ENCODE peak calls at places on chromosomes 2 and 18, in seven cellular contexts. One of them, this sample, is unnamed.

GRCh38 chr2:28750316-28751101 is 1.1 kb upstream of the PPP1CB start:
- DNase-seq in cardiac muscle cell: peak
- DNase-seq in tibial nerve: no peak
- DNase-seq in neuronal stem cell: no peak
- DNase-seq in left ventricle myocardium inferior: no peak
- DNase-seq in body of pancreas: peak
- DNase-seq in aorta: no peak
- DNase-seq in this sample: no peak

GRCh38 chr2:88627856-88628568 is 748 bp upstream of the EIF2AK3 start:
- DNase-seq in cardiac muscle cell: peak
- DNase-seq in tibial nerve: peak
- DNase-seq in neuronal stem cell: no peak
- DNase-seq in left ventricle myocardium inferior: peak
- DNase-seq in body of pancreas: peak
- DNase-seq in aorta: peak
- DNase-seq in this sample: no peak

GRCh38 chr2:30293303-30293912 is 62.1 kb downstream of the LBH start:
- DNase-seq in cardiac muscle cell: peak
- DNase-seq in tibial nerve: no peak
- DNase-seq in neuronal stem cell: no peak
- DNase-seq in left ventricle myocardium inferior: no peak
- DNase-seq in body of pancreas: peak
- DNase-seq in aorta: no peak
- DNase-seq in this sample: no peak

GRCh38 chr2:47221039-47221438 is 65.9 kb upstream of the STPG4 start:
- DNase-seq in cardiac muscle cell: peak
- DNase-seq in tibial nerve: no peak
- DNase-seq in neuronal stem cell: no peak
- DNase-seq in left ventricle myocardium inferior: no peak
- DNase-seq in body of pancreas: no peak
- DNase-seq in aorta: no peak
- DNase-seq in this sample: no peak

GRCh38 chr2:96773922-96774321 is 13.2 kb downstream of the CNNM4 start:
- DNase-seq in cardiac muscle cell: no peak
- DNase-seq in tibial nerve: no peak
- DNase-seq in neuronal stem cell: no peak
- DNase-seq in left ventricle myocardium inferior: no peak
- DNase-seq in body of pancreas: peak
- DNase-seq in aorta: no peak
- DNase-seq in this sample: no peak

GRCh38 chr2:42203792-42204191 is 34.6 kb downstream of the EML4 start:
- DNase-seq in cardiac muscle cell: no peak
- DNase-seq in tibial nerve: no peak
- DNase-seq in neuronal stem cell: no peak
- DNase-seq in left ventricle myocardium inferior: no peak
- DNase-seq in body of pancreas: no peak
- DNase-seq in aorta: no peak
- DNase-seq in this sample: no peak

GRCh38 chr2:230435431-230435830 is 19.4 kb downstream of the SP100 start:
- DNase-seq in cardiac muscle cell: no peak
- DNase-seq in tibial nerve: no peak
- DNase-seq in neuronal stem cell: no peak
- DNase-seq in left ventricle myocardium inferior: no peak
- DNase-seq in body of pancreas: no peak
- DNase-seq in aorta: no peak
- DNase-seq in this sample: no peak

GRCh38 chr2:69345434-69345833 is 41.6 kb downstream of the GFPT1 start:
- DNase-seq in cardiac muscle cell: peak
- DNase-seq in tibial nerve: no peak
- DNase-seq in neuronal stem cell: no peak
- DNase-seq in left ventricle myocardium inferior: no peak
- DNase-seq in body of pancreas: no peak
- DNase-seq in aorta: no peak
- DNase-seq in this sample: no peak

GRCh38 chr18:13436596-13436995 is 218.0 kb downstream of the LDLRAD4 start:
- DNase-seq in cardiac muscle cell: no peak
- DNase-seq in tibial nerve: no peak
- DNase-seq in neuronal stem cell: no peak
- DNase-seq in left ventricle myocardium inferior: no peak
- DNase-seq in body of pancreas: no peak
- DNase-seq in aorta: no peak
- DNase-seq in this sample: no peak

GRCh38 chr2:181305151-181306123 is 151.7 kb upstream of the ITGA4 start:
- DNase-seq in cardiac muscle cell: peak
- DNase-seq in tibial nerve: no peak
- DNase-seq in neuronal stem cell: no peak
- DNase-seq in left ventricle myocardium inferior: peak
- DNase-seq in body of pancreas: no peak
- DNase-seq in aorta: no peak
- DNase-seq in this sample: no peak

GRCh38 chr2:236855866-236856855 is 229.5 kb upstream of the COPS8 start:
- DNase-seq in cardiac muscle cell: no peak
- DNase-seq in tibial nerve: no peak
- DNase-seq in neuronal stem cell: no peak
- DNase-seq in left ventricle myocardium inferior: no peak
- DNase-seq in body of pancreas: peak
- DNase-seq in aorta: no peak
- DNase-seq in this sample: no peak

GRCh38 chr2:233999182-233999581 is 51.3 kb upstream of the SPP2 start:
- DNase-seq in cardiac muscle cell: no peak
- DNase-seq in tibial nerve: no peak
- DNase-seq in neuronal stem cell: no peak
- DNase-seq in left ventricle myocardium inferior: no peak
- DNase-seq in body of pancreas: no peak
- DNase-seq in aorta: no peak
- DNase-seq in this sample: no peak

GRCh38 chr2:15912203-15912602 is 28.1 kb upstream of the MYCN start:
- DNase-seq in cardiac muscle cell: peak
- DNase-seq in tibial nerve: peak
- DNase-seq in neuronal stem cell: no peak
- DNase-seq in left ventricle myocardium inferior: peak
- DNase-seq in body of pancreas: peak
- DNase-seq in aorta: no peak
- DNase-seq in this sample: peak

GRCh38 chr2:72143441-72144356 is 4.0 kb downstream of the CYP26B1 start:
- DNase-seq in cardiac muscle cell: peak
- DNase-seq in tibial nerve: peak
- DNase-seq in neuronal stem cell: no peak
- DNase-seq in left ventricle myocardium inferior: peak
- DNase-seq in body of pancreas: no peak
- DNase-seq in aorta: peak
- DNase-seq in this sample: no peak

GRCh38 chr2:166413255-166413654 is 37.5 kb upstream of the SCN9A start:
- DNase-seq in cardiac muscle cell: peak
- DNase-seq in tibial nerve: no peak
- DNase-seq in neuronal stem cell: no peak
- DNase-seq in left ventricle myocardium inferior: no peak
- DNase-seq in body of pancreas: no peak
- DNase-seq in aorta: no peak
- DNase-seq in this sample: no peak

GRCh38 chr18:2657788-2658458 is 2.4 kb downstream of the SMCHD1 start:
- DNase-seq in cardiac muscle cell: peak
- DNase-seq in tibial nerve: no peak
- DNase-seq in neuronal stem cell: no peak
- DNase-seq in left ventricle myocardium inferior: no peak
- DNase-seq in body of pancreas: no peak
- DNase-seq in aorta: no peak
- DNase-seq in this sample: no peak

GRCh38 chr2:240707046-240707756 is 15.5 kb downstream of the AQP12A start:
- DNase-seq in cardiac muscle cell: no peak
- DNase-seq in tibial nerve: no peak
- DNase-seq in neuronal stem cell: no peak
- DNase-seq in left ventricle myocardium inferior: no peak
- DNase-seq in body of pancreas: no peak
- DNase-seq in aorta: no peak
- DNase-seq in this sample: no peak

GRCh38 chr2:231068525-231069222 is 12.0 kb downstream of the PSMD1 start:
- DNase-seq in cardiac muscle cell: peak
- DNase-seq in tibial nerve: no peak
- DNase-seq in neuronal stem cell: no peak
- DNase-seq in left ventricle myocardium inferior: no peak
- DNase-seq in body of pancreas: no peak
- DNase-seq in aorta: no peak
- DNase-seq in this sample: no peak

GRCh38 chr2:123546348-123546747 is 478.7 kb upstream of the CNTNAP5 start:
- DNase-seq in cardiac muscle cell: no peak
- DNase-seq in tibial nerve: no peak
- DNase-seq in neuronal stem cell: no peak
- DNase-seq in left ventricle myocardium inferior: no peak
- DNase-seq in body of pancreas: no peak
- DNase-seq in aorta: no peak
- DNase-seq in this sample: no peak

GRCh38 chr2:70552501-70553333 is 909 bp downstream of the TGFA start:
- DNase-seq in cardiac muscle cell: no peak
- DNase-seq in tibial nerve: no peak
- DNase-seq in neuronal stem cell: peak
- DNase-seq in left ventricle myocardium inferior: no peak
- DNase-seq in body of pancreas: peak
- DNase-seq in aorta: no peak
- DNase-seq in this sample: no peak

GRCh38 chr18:27135504-27136207 is 49.5 kb downstream of the CHST9 start:
- DNase-seq in cardiac muscle cell: no peak
- DNase-seq in tibial nerve: no peak
- DNase-seq in neuronal stem cell: no peak
- DNase-seq in left ventricle myocardium inferior: no peak
- DNase-seq in body of pancreas: no peak
- DNase-seq in aorta: no peak
- DNase-seq in this sample: no peak

DNA sequence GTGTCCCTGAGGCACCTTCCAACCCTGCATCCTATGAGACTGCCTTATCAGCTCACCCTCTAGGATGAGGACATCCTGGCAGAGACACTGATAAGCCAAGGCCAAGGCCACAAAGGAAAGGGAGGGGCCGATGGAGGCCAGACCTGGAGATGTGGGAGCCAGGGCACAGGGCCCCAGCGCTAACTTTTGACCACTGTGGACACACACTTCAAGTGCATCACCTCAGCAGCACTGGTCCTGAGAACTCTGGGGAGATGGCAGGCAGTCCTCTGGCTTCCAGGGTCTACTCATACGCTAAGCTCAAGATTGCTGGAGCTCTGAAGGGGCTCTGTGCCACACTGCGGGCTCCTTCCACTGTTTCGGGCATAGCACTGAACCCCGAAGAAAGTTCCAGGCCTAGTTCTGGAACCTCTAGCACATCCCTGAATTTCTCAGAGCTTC is 100.2 kb upstream of the ID2 start:
- DNase-seq in cardiac muscle cell: no peak
- DNase-seq in tibial nerve: no peak
- DNase-seq in neuronal stem cell: no peak
- DNase-seq in left ventricle myocardium inferior: no peak
- DNase-seq in body of pancreas: no peak
- DNase-seq in aorta: no peak
- DNase-seq in this sample: no peak
- H3K27ac ChIP-seq in cardiac muscle cell: no peak
- H3K27ac ChIP-seq in tibial nerve: no peak
- H3K27ac ChIP-seq in neuronal stem cell: no peak
- H3K27ac ChIP-seq in left ventricle myocardium inferior: peak
- H3K27ac ChIP-seq in body of pancreas: peak
- H3K27ac ChIP-seq in aorta: no peak
- H3K27ac ChIP-seq in this sample: no peak

DNA sequence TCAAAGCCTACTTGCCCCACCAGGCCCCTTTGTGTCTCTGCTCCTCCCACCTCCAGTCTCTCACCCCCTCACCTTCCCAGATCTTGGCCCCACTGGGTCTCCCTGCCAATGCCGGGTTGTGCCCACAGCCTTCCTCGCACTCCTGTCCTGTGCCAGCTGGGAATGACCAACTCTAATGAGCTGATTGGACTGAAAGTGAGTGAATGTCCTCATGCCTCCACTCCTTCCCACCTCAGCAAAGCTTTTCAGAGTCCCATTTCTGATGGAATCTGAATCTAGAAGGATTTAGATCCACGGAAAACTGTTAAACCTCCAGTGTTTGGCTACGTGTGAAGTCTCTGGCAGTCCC is 104.1 kb downstream of the RTN4 start:
- DNase-seq in cardiac muscle cell: no peak
- DNase-seq in tibial nerve: no peak
- DNase-seq in neuronal stem cell: no peak
- DNase-seq in left ventricle myocardium inferior: no peak
- DNase-seq in body of pancreas: no peak
- DNase-seq in aorta: no peak
- DNase-seq in this sample: no peak
- H3K27ac ChIP-seq in cardiac muscle cell: no peak
- H3K27ac ChIP-seq in tibial nerve: peak
- H3K27ac ChIP-seq in neuronal stem cell: no peak
- H3K27ac ChIP-seq in left ventricle myocardium inferior: peak
- H3K27ac ChIP-seq in body of pancreas: peak
- H3K27ac ChIP-seq in aorta: no peak
- H3K27ac ChIP-seq in this sample: peak

GRCh38 chr18:55272510-55273243 is 313.4 kb upstream of the CCDC68 start:
- DNase-seq in cardiac muscle cell: peak
- DNase-seq in tibial nerve: no peak
- DNase-seq in neuronal stem cell: no peak
- DNase-seq in left ventricle myocardium inferior: no peak
- DNase-seq in body of pancreas: no peak
- DNase-seq in aorta: no peak
- DNase-seq in this sample: no peak
- H3K27ac ChIP-seq in cardiac muscle cell: no peak
- H3K27ac ChIP-seq in tibial nerve: no peak
- H3K27ac ChIP-seq in neuronal stem cell: no peak
- H3K27ac ChIP-seq in left ventricle myocardium inferior: peak
- H3K27ac ChIP-seq in body of pancreas: no peak
- H3K27ac ChIP-seq in aorta: no peak
- H3K27ac ChIP-seq in this sample: no peak

GRCh38 chr2:170928824-170929685 is at the start of gene GORASP2:
- DNase-seq in cardiac muscle cell: peak
- DNase-seq in tibial nerve: peak
- DNase-seq in neuronal stem cell: peak
- DNase-seq in left ventricle myocardium inferior: peak
- DNase-seq in body of pancreas: peak
- DNase-seq in aorta: peak
- DNase-seq in this sample: peak

GRCh38 chr2:170932166-170932565 is 3.1 kb downstream of the GORASP2 start:
- DNase-seq in cardiac muscle cell: no peak
- DNase-seq in tibial nerve: no peak
- DNase-seq in neuronal stem cell: no peak
- DNase-seq in left ventricle myocardium inferior: no peak
- DNase-seq in body of pancreas: no peak
- DNase-seq in aorta: no peak
- DNase-seq in this sample: no peak

GRCh38 chr2:170929686-170930050 is 615 bp downstream of the GORASP2 start:
- DNase-seq in cardiac muscle cell: peak
- DNase-seq in tibial nerve: peak
- DNase-seq in neuronal stem cell: peak
- DNase-seq in left ventricle myocardium inferior: no peak
- DNase-seq in body of pancreas: peak
- DNase-seq in aorta: peak
- DNase-seq in this sample: no peak

GRCh38 chr2:170930132-170931109 is 1.4 kb downstream of the GORASP2 start:
- DNase-seq in cardiac muscle cell: peak
- DNase-seq in tibial nerve: no peak
- DNase-seq in neuronal stem cell: no peak
- DNase-seq in left ventricle myocardium inferior: no peak
- DNase-seq in body of pancreas: peak
- DNase-seq in aorta: no peak
- DNase-seq in this sample: no peak

DNA sequence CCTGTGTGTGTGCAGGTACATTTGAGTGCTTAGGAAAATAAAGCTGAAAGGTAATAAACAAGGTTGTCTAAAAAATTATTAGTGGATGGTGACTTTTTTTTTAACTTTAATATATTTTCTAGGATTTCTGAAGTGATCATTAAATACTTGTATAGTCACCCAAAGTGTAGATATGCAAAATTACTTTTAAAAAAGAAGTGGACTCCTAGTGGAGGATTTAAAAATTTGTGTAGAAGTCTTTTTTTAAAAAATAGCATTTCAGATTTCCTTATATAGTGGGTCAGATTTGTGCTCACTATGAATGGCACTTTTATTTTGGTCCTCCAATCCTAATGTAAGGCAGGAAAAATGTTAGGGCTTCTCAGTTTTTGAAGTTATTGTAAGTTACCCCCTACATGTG is 3.9 kb downstream of the GORASP2 start:
- DNase-seq in cardiac muscle cell: no peak
- DNase-seq in tibial nerve: no peak
- DNase-seq in neuronal stem cell: no peak
- DNase-seq in left ventricle myocardium inferior: no peak
- DNase-seq in body of pancreas: no peak
- DNase-seq in aorta: no peak
- DNase-seq in this sample: no peak
- H3K27ac ChIP-seq in cardiac muscle cell: no peak
- H3K27ac ChIP-seq in tibial nerve: no peak
- H3K27ac ChIP-seq in neuronal stem cell: no peak
- H3K27ac ChIP-seq in left ventricle myocardium inferior: no peak
- H3K27ac ChIP-seq in body of pancreas: no peak
- H3K27ac ChIP-seq in aorta: no peak
- H3K27ac ChIP-seq in this sample: no peak

This sample was measured in Panc1.